ENCODE peak calls at places on chromosomes 12 and 14, in four cellular contexts. T is Calu3; P is stimulated activated CD4-positive, alpha-beta T cell treated with anti-CD3 and anti-CD28 coated beads, TNF-alpha, amount 100 ng/mL, for 1 hour; K is stimulated activated naive CD4-positive, alpha-beta T cell treated with Interleukin-2 at 50 U/mL for 16 hours. D is an unnamed sample.

GRCh38 chr12:88432536-88433462 is 147.5 kb downstream of the KITLG start:
- DNase-seq in K (no peak), P (no peak), T (no peak), D (no peak)

GRCh38 chr12:42039146-42039545 is 105.5 kb downstream of the GXYLT1 start:
- DNase-seq in K (no peak), T (peak), P (no peak), D (peak)

GRCh38 chr14:89625208-89625987 is 208.4 kb upstream of the FOXN3 start:
- DNase-seq in P (no peak), K (no peak), T (no peak), D (no peak)

GRCh38 chr12:124637586-124637985 is 70.2 kb upstream of the NCOR2 start:
- DNase-seq in T (peak), P (no peak), K (no peak), D (no peak)

GRCh38 chr14:78227466-78228077 is 57.4 kb downstream of the NRXN3 start:
- DNase-seq in T (no peak), P (no peak), K (no peak), D (no peak)

GRCh38 chr14:65302571-65303184 is 109.9 kb upstream of the FUT8 start:
- DNase-seq in T (no peak), P (no peak), K (peak), D (no peak)

GRCh38 chr12:132084681-132085635 is 59.2 kb downstream of the DDX51 start:
- DNase-seq in K (peak), T (peak), P (no peak), D (no peak)

GRCh38 chr12:59403259-59403932 is 192.4 kb upstream of the SLC16A7 start:
- DNase-seq in K (no peak), P (no peak), T (peak), D (peak)

GRCh38 chr14:100275214-100275613 is 31.0 kb downstream of the SLC25A29 start:
- DNase-seq in P (no peak), T (no peak), K (no peak), D (no peak)

GRCh38 chr14:100401031-100401692 is 78.0 kb downstream of the SLC25A47 start:
- DNase-seq in K (no peak), T (no peak), P (no peak), D (no peak)

GRCh38 chr14:100030441-100031153 is 34.6 kb upstream of the EVL start:
- DNase-seq in K (no peak), P (no peak), T (no peak), D (peak)

GRCh38 chr12:62435337-62436163 is 31.1 kb upstream of the MON2 start:
- DNase-seq in P (no peak), K (peak), T (peak), D (peak)

GRCh38 chr12:64627781-64628180 is 17.5 kb downstream of the RASSF3 start:
- DNase-seq in P (no peak), T (no peak), K (no peak), D (no peak)

GRCh38 chr12:53518381-53518780 is 11.1 kb upstream of the NPFF start:
- DNase-seq in K (no peak), P (no peak), T (no peak), D (no peak)

GRCh38 chr14:102849522-102850379 is 72.5 kb downstream of the TRAF3 start:
- DNase-seq in T (no peak), P (no peak), K (no peak), D (no peak)

GRCh38 chr14:96627811-96628775 is 125.9 kb downstream of the PAPOLA start:
- DNase-seq in P (no peak), K (no peak), T (no peak), D (no peak)

GRCh38 chr14:96095581-96096476 is 56.7 kb downstream of the C14orf132 start:
- DNase-seq in T (peak), P (no peak), K (no peak), D (peak)

GRCh38 chr12:123152823-123153222 is 1.9 kb upstream of the PITPNM2 start:
- DNase-seq in K (no peak), T (no peak), P (no peak), D (no peak)

GRCh38 chr14:97703006-97703760 is 906.0 kb downstream of the VRK1 start:
- DNase-seq in P (no peak), T (no peak), K (no peak), D (no peak)

GRCh38 chr12:112906712-112907414 is at the start of gene OAS1:
- DNase-seq in P (no peak), K (no peak), T (peak), D (peak)

GRCh38 chr12:83015390-83016225 is 328.9 kb downstream of the TMTC2 start:
- DNase-seq in T (peak), K (no peak), P (no peak), D (peak)

GRCh38 chr14:104321151-104322130 is 183.1 kb downstream of the KIF26A start:
- DNase-seq in P (no peak), T (no peak), K (no peak), D (no peak)

GRCh38 chr14:63178912-63179311 is 25.3 kb upstream of the RHOJ start:
- DNase-seq in T (no peak), K (no peak), P (no peak), D (peak)

GRCh38 chr14:45271858-45272537 is 19.0 kb upstream of the MIS18BP1 start:
- DNase-seq in T (no peak), P (no peak), K (no peak), D (no peak)

GRCh38 chr14:71662291-71662790 is 269.9 kb upstream of the RGS6 start:
- DNase-seq in T (no peak), K (no peak), P (no peak), D (no peak)

GRCh38 chr12:124771462-124772361 is 92.0 kb downstream of the SCARB1 start:
- DNase-seq in T (peak), P (peak), K (peak), D (peak)

GRCh38 chr12:91053951-91054715 is 3.7 kb downstream of the KERA start:
- DNase-seq in P (no peak), T (no peak), K (no peak), D (peak)

GRCh38 chr14:49945448-49946319 is 52.8 kb downstream of the ARF6 start:
- DNase-seq in P (no peak), K (no peak), T (no peak), D (no peak)

GRCh38 chr14:105448706-105449111 is 25.9 kb upstream of the CRIP2 start:
- DNase-seq in T (peak), K (peak), P (peak), D (peak)

GRCh38 chr12:114245555-114245954 is 160.4 kb downstream of the TBX5 start:
- DNase-seq in K (no peak), P (no peak), T (no peak), D (no peak)

GRCh38 chr12:43737646-43738045 is 20.9 kb downstream of the PUS7L start:
- DNase-seq in P (no peak), T (no peak), K (no peak), D (peak)

GRCh38 chr12:66188584-66189475 is at the start of gene IRAK3:
- DNase-seq in P (no peak), K (peak), T (peak), D (no peak)

D was measured in brain microvascular endothelial cell.